ENCODE peak calls at places on chromosomes 4 and X, in four cellular contexts. N, C, L and W are unnamed samples.

GRCh38 chrX:85627363-85627762 is 247.9 kb upstream of the POF1B start:
- DNase-seq in N (peak), C (no peak), L (no peak), W (peak)

GRCh38 chr4:69888336-69888735 is 28.4 kb upstream of the SULT1E1 start:
- DNase-seq in L (no peak), N (no peak), C (no peak), W (no peak)

GRCh38 chr4:152094851-152095700 is 334.3 kb upstream of the GATB start:
- DNase-seq in L (no peak), N (peak), C (no peak), W (no peak)

GRCh38 chrX:115679460-115679859 is 118.5 kb downstream of the PLS3 start:
- DNase-seq in N (peak), L (no peak), C (no peak), W (peak)

GRCh38 chr4:25865586-25865985 is 2.8 kb upstream of the SEL1L3 start:
- DNase-seq in L (peak), C (peak), N (no peak), W (peak)

GRCh38 chr4:82194329-82194728 is 179.5 kb downstream of the HNRNPD start:
- DNase-seq in C (no peak), L (no peak), N (no peak), W (no peak)

GRCh38 chr4:168505996-168506395 is 9.1 kb downstream of the PALLD start:
- DNase-seq in C (no peak), L (no peak), N (no peak), W (no peak)

GRCh38 chrX:129577473-129577872 is 37.4 kb downstream of the OCRL start:
- DNase-seq in C (no peak), L (no peak), N (peak), W (peak)

GRCh38 chrX:49249616-49250015 is 14.3 kb downstream of the CCDC22 start:
- DNase-seq in L (no peak), C (no peak), N (no peak), W (no peak)

GRCh38 chrX:54842638-54843037 is 35.1 kb downstream of the MAGED2 start:
- DNase-seq in N (no peak), L (no peak), C (no peak), W (no peak)

GRCh38 chr4:106258145-106259045 is 57.6 kb downstream of the TBCK start:
- DNase-seq in L (no peak), N (peak), C (no peak), W (no peak)

GRCh38 chr4:161540265-161540664 is 623.5 kb downstream of the FSTL5 start:
- DNase-seq in N (no peak), L (no peak), C (no peak), W (no peak)

GRCh38 chrX:16695079-16695676 is 17.3 kb downstream of the CTPS2 start:
- DNase-seq in L (no peak), N (peak), C (peak), W (peak)

GRCh38 chr4:123659759-123660158 is 263.2 kb downstream of the SPRY1 start:
- DNase-seq in N (no peak), C (no peak), L (no peak), W (peak)

GRCh38 chrX:130575831-130576404 is 174.1 kb downstream of the RBMX2 start:
- DNase-seq in N (peak), L (peak), C (peak), W (peak)

GRCh38 chrX:150984164-150984824 is 1.2 kb downstream of the HMGB3 start:
- DNase-seq in N (no peak), L (no peak), C (no peak), W (no peak)

GRCh38 chr4:142781114-142781513 is 65.0 kb downstream of the INPP4B start:
- DNase-seq in L (no peak), C (no peak), N (peak), W (no peak)

GRCh38 chrX:82458207-82458754 is 1049.8 kb upstream of the POU3F4 start:
- DNase-seq in N (no peak), C (no peak), L (no peak), W (no peak)

GRCh38 chr4:42649870-42650269 is 7.0 kb downstream of the ATP8A1 start:
- DNase-seq in N (no peak), L (no peak), C (no peak), W (no peak)

GRCh38 chrX:101219840-101220191 is 230 bp downstream of the DRP2 start:
- DNase-seq in N (peak), C (no peak), L (no peak), W (peak)

GRCh38 chrX:148043456-148043855 is 62.3 kb downstream of the FMR1NB start:
- DNase-seq in N (peak), C (no peak), L (no peak), W (no peak)

GRCh38 chr4:2820216-2820982 is 23.2 kb upstream of the ADD1 start:
- DNase-seq in C (no peak), L (no peak), N (no peak), W (no peak)

GRCh38 chrX:107135076-107135964 is 16.7 kb upstream of the RBM41 start:
- DNase-seq in C (no peak), N (peak), L (no peak), W (no peak)

GRCh38 chrX:13902406-13902805 is 85.5 kb upstream of the GPM6B start:
- DNase-seq in L (no peak), C (no peak), N (no peak), W (no peak)

GRCh38 chr4:113738251-113738650 is 23.3 kb downstream of the CAMK2D start:
- DNase-seq in C (no peak), L (no peak), N (peak), W (no peak)

GRCh38 chr4:185242749-185243533 is 33.5 kb downstream of the SNX25 start:
- DNase-seq in N (peak), L (no peak), C (no peak), W (no peak)

GRCh38 chrX:40094041-40094899 is 3.5 kb downstream of the BCOR start:
- DNase-seq in N (peak), C (peak), L (no peak), W (peak)

GRCh38 chrX:31590581-31591113 is 518.8 kb upstream of the FTHL17 start:
- DNase-seq in L (no peak), N (peak), C (no peak), W (no peak)

GRCh38 chr4:72377491-72378194 is 191.4 kb downstream of the ADAMTS3 start:
- DNase-seq in L (no peak), C (no peak), N (peak), W (no peak)

GRCh38 chrX:2928127-2928582 is 984 bp downstream of the ARSD start:
- DNase-seq in N (peak), L (peak), C (peak), W (peak)

GRCh38 chr4:44736900-44737299 is 10.5 kb upstream of the GNPDA2 start:
- DNase-seq in N (no peak), C (no peak), L (no peak), W (no peak)

GRCh38 chr4:37648084-37648817 is 37.9 kb downstream of the RELL1 start:
- DNase-seq in N (peak), C (peak), L (peak), W (peak)

GRCh38 chr4:53346920-53347852 is 18.7 kb downstream of the SCFD2 start:
- DNase-seq in C (no peak), L (no peak), N (peak), W (no peak)

GRCh38 chr4:102466298-102466697 is 34.9 kb upstream of the NFKB1 start:
- DNase-seq in N (peak), C (no peak), L (no peak), W (no peak)

GRCh38 chr4:74206088-74206826 is 48.3 kb downstream of the MTHFD2L start:
- DNase-seq in L (no peak), C (no peak), N (peak), W (peak)

GRCh38 chr4:15294202-15294601 is 133.6 kb upstream of the C1QTNF7 start:
- DNase-seq in N (no peak), C (no peak), L (no peak), W (peak)

DNA sequence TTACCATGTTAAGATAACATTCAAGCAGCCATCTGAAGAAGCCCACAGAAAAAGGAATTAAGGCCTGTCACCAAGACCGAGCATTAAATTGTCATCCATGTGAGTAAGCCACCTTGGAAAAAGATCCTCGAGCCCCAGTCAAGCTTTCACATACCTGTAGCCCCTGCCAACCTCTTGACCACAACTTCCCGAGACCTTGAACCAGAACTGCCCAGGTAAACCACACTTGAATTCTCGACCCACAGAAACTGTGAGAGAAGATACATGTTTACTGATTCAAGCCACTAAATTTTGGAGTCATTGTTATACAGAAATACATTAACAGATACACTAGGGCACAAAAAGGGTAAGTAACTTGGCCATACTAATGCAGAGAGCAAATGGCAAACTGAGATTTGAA is 49.6 kb downstream of the FAM13A start:
- DNase-seq in L (no peak), N (no peak), C (no peak), W (no peak)
- H3K56ac ChIP-seq in L (no peak), N (no peak), C (no peak), W (no peak)

DNA sequence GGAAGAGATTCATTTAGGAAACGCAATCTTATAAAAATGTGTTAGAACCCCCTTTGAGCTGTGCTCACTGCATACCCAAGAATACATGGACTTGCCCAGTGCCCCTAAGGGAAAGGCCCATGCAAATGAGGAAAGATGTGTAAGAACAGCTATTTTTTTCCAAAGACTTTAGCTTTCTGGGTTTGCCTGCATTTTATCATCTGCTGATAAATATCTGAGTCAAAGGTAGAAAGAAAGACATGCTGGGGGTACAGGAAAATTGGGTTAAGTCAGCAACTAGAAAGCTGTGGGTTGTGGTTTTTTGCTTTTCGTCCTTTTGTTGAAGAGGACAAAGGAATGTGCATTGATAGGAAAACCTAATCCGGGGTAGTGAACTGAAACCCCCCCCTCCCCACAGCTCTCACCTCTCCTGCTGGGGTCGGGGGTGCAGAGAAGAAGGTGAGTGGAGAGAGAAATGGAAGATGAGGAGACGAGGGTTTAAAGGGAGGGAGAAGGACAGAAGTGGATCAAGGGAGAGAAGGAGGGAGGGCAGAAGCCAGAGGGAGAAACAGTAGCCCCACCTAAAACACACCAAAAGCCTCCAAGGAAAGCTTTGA is 49.5 kb downstream of the KDR start:
- DNase-seq in N (no peak), L (no peak), C (no peak), W (peak)
- H2BK5ac ChIP-seq in N (no peak), L (no peak), C (no peak), W (no peak)

GRCh38 chrX:134406977-134407376 is 53.0 kb upstream of the HPRT1 start:
- DNase-seq in C (no peak), L (no peak), N (no peak), W (no peak)

DNA sequence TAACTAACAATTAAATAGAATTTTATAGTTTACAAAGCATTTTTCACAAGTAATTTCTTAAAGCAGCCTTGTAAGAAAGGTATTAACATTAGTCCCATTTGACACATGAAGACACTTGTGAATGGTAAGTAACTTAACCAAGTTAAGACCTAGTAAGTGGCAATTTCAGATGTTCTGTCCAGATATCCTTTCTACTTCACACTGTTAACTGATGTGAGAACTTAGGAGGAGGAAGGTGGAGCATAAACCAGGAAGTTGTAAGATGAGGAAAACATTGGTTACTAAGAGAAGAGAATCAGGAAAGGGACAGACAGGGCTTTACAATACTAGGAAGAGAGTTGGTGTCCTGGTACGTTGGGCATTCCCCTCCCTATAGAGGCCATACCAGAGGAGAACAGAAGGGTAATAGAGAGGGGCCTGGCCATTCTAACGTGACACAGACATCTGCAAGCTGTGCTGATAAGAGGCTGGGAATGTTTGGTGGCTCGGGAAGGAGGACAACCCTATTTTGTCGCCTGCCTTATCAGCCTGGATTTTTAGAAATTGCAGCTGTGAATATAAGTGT is 53.7 kb upstream of the HPRT1 start:
- DNase-seq in L (no peak), N (no peak), C (no peak), W (peak)
- H4K8ac ChIP-seq in L (no peak), N (no peak), C (no peak), W (no peak)

DNA sequence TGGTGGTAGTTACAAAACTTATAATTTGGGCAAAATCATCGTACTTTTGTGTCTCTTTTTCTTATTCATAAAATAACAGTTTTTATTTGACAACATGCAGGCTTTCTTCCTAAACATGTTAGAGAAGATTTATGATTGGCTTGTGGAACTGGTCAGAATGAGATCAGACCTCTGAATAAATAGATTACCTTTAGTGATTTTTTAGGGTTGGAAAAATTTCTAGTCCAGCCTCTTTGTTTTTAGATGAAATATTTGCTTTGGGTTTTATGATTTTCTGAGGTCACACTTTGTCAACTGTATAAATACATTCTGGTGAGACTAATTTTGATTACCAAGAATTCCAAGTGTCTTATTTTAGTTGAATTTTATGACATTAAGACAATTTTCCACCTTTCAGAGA is 29.2 kb downstream of the MOB1B start:
- DNase-seq in C (no peak), L (no peak), N (no peak), W (no peak)
- H3K56ac ChIP-seq in C (no peak), L (no peak), N (no peak), W (no peak)

GRCh38 chr4:87109945-87110344 is 110.5 kb downstream of the KLHL8 start:
- DNase-seq in C (no peak), N (no peak), L (no peak), W (no peak)

GRCh38 chr4:87112063-87112462 is 108.4 kb downstream of the KLHL8 start:
- DNase-seq in N (peak), L (no peak), C (no peak), W (no peak)

GRCh38 chr4:87109121-87109520 is 111.3 kb downstream of the KLHL8 start:
- DNase-seq in N (no peak), L (no peak), C (no peak), W (no peak)

GRCh38 chr4:87105101-87105852 is 115.1 kb downstream of the KLHL8 start:
- DNase-seq in L (no peak), N (no peak), C (no peak), W (no peak)

GRCh38 chr4:87108142-87108546 is 112.3 kb downstream of the KLHL8 start:
- DNase-seq in C (no peak), N (peak), L (no peak), W (peak)
- H2BK5ac ChIP-seq in C (no peak), N (peak), L (no peak), W (no peak)

GRCh38 chr4:80486603-80487002 is 151.1 kb downstream of the CFAP299 start:
- DNase-seq in N (no peak), C (no peak), L (no peak), W (peak)
- H4K8ac ChIP-seq in N (no peak), C (no peak), L (no peak), W (no peak)

GRCh38 chrX:22395372-22395771 is 122.7 kb downstream of the CBLL2 start:
- DNase-seq in N (peak), C (no peak), L (no peak), W (no peak)
- H3K56ac ChIP-seq in N (no peak), C (no peak), L (no peak), W (no peak)

GRCh38 chr4:97917115-97917514 is 226.2 kb downstream of the STPG2 start:
- DNase-seq in C (no peak), N (no peak), L (no peak), W (no peak)

GRCh38 chr4:97912151-97912550 is 231.1 kb downstream of the STPG2 start:
- DNase-seq in L (no peak), N (no peak), C (no peak), W (no peak)

GRCh38 chr4:97910005-97910404 is 233.3 kb downstream of the STPG2 start:
- DNase-seq in C (peak), N (no peak), L (peak), W (peak)

GRCh38 chr4:97911236-97911906 is 231.9 kb downstream of the STPG2 start:
- DNase-seq in L (no peak), N (no peak), C (peak), W (peak)
- H2BK5ac ChIP-seq in L (no peak), N (no peak), C (no peak), W (no peak)

GRCh38 chr4:182018691-182019090 is 224.5 kb upstream of the TENM3 start:
- DNase-seq in L (no peak), C (no peak), N (no peak), W (no peak)
- H4K8ac ChIP-seq in L (no peak), C (no peak), N (no peak), W (no peak)

DNA sequence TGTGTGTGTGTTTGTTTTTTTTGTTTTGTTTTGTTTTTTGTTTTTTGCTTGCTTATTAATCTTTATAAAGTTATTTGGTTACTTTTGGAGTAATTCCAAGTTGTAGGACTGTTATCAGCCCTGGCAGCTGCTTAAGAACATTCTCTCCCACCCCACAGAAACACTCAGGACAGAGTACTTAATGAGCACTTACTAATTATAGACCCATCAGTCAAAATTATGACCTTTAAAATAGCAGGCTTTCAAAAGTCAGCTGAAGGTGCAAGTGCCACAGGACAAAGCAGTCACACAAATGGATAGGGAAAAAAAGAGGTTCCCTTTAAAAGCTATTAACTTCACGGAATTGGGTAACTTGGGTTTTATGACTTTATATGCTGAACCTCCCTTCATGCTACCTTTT is 69.0 kb downstream of the BEND2 start:
- DNase-seq in N (no peak), C (no peak), L (no peak), W (no peak)
- H3K56ac ChIP-seq in N (no peak), C (no peak), L (no peak), W (no peak)